ENCODE peak calls at places on chromosomes 3 and 15, in five cellular contexts. One of them, this sample, is unnamed.

GRCh38 chr15:42140383-42141070 is 15.9 kb downstream of the PLA2G4F start:
- DNase-seq in fibroblast of lung: no peak
- DNase-seq in hepatocyte: no peak
- DNase-seq in astrocyte: no peak
- DNase-seq in GM23248: no peak
- DNase-seq in this sample: no peak

GRCh38 chr3:153749070-153749610 is 372.1 kb upstream of the ARHGEF26 start:
- DNase-seq in hepatocyte: no peak
- DNase-seq in GM23248: peak; percentile 14
- DNase-seq in fibroblast of lung: peak; percentile 23
- DNase-seq in astrocyte: peak; percentile 6
- DNase-seq in this sample: no peak

GRCh38 chr15:65663521-65663920 is 41.8 kb downstream of the SLC24A1 start:
- DNase-seq in fibroblast of lung: no peak
- DNase-seq in GM23248: no peak
- DNase-seq in astrocyte: no peak
- DNase-seq in hepatocyte: no peak
- DNase-seq in this sample: no peak

GRCh38 chr15:52144656-52145055 is 32.1 kb upstream of the BCL2L10 start:
- DNase-seq in GM23248: peak; percentile 85
- DNase-seq in fibroblast of lung: no peak
- DNase-seq in hepatocyte: no peak
- DNase-seq in astrocyte: peak; percentile 73
- DNase-seq in this sample: no peak

GRCh38 chr3:98732239-98733054 is 30.7 kb upstream of the ST3GAL6 start:
- DNase-seq in fibroblast of lung: no peak
- DNase-seq in GM23248: peak; percentile 54
- DNase-seq in astrocyte: peak; percentile 22
- DNase-seq in hepatocyte: peak; percentile 63
- DNase-seq in this sample: peak; percentile 50

GRCh38 chr15:40454904-40455391 is 14.2 kb downstream of the BAHD1 start:
- DNase-seq in hepatocyte: peak; percentile 52
- DNase-seq in astrocyte: peak; percentile 42
- DNase-seq in GM23248: peak; percentile 69
- DNase-seq in fibroblast of lung: peak; percentile 38
- DNase-seq in this sample: peak; percentile 39

GRCh38 chr3:134381836-134382442 is 7.7 kb upstream of the AMOTL2 start:
- DNase-seq in fibroblast of lung: no peak
- DNase-seq in GM23248: peak; percentile 20
- DNase-seq in astrocyte: no peak
- DNase-seq in hepatocyte: no peak
- DNase-seq in this sample: peak; percentile 97

GRCh38 chr3:186361246-186361611 is 805 bp downstream of the DGKG start:
- DNase-seq in hepatocyte: no peak
- DNase-seq in astrocyte: no peak
- DNase-seq in fibroblast of lung: no peak
- DNase-seq in GM23248: no peak
- DNase-seq in this sample: no peak

GRCh38 chr3:122081543-122081942 is 26.4 kb downstream of the CD86 start:
- DNase-seq in astrocyte: no peak
- DNase-seq in GM23248: no peak
- DNase-seq in fibroblast of lung: no peak
- DNase-seq in hepatocyte: no peak
- DNase-seq in this sample: no peak

DNA sequence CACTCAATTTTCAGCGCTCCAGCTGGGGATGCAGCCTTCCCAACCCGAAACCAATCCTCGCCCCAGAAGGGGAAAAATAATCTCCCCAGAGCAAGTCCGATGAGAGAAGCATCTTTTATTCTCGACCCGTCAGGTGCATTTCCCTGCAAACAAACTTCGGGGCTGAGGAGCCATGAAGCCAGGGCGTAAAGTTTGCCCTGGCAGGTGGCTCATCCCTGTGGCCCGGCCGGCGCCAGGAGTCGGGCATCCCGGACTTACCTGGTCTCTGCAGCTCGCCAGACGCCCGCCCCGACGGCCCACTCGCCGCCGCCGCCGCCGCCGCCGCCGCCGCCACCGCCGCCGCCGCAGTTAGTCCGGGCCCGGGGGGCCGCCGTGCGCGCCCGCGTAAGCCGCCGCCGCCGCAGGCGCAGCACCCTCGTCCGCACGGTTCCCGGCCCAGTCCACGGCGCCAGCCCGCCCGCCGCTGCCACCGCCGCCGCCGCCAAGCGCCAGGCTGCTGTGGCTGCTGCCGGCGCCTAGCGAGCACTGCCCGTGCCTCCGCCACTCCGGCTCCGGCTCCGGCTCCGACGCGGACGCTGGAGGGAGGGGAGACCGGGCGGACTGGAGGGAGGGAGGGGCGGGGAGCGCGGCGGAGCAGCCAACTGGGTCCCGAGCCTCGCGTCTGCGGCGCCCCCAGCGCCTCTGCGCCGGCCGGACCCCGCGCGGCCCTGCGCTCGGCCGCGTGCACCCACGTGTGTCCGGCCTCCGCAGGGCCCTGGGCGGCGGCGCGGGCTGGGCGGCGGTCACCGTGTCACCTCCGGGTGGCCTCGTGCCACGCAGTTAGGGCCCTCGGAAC is at the start of gene CNTN3:
- DNase-seq in astrocyte: peak; percentile 7
- DNase-seq in hepatocyte: peak; percentile 74
- DNase-seq in fibroblast of lung: peak; percentile 37
- DNase-seq in GM23248: peak; percentile 69
- DNase-seq in this sample: no peak
- TF ChIP-seq EZH2 in astrocyte: no peak
- TF ChIP-seq EZH2 in hepatocyte: no peak
- TF ChIP-seq EZH2 in fibroblast of lung: no peak
- TF ChIP-seq EZH2 in GM23248: no peak
- TF ChIP-seq EZH2 in this sample: no peak

DNA sequence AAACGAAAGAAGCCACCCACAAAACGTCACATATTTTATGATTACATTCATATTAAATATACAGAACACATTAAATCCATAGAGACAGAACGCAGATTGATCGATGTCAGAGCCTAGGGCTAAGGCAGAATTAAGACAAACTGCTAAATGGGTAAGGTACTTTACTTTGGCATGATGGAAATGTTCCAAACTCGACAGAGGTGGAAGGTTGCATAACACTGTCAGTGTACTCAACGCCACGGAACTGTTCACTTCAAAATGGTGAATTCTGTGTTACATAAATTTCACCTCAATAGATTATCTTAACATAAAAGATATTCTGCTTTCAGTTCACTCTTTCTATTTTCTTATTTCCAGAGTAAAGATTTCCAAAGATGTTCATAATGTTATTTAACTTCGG is 158.4 kb downstream of the TBC1D5 start:
- DNase-seq in GM23248: no peak
- DNase-seq in hepatocyte: no peak
- DNase-seq in astrocyte: no peak
- DNase-seq in fibroblast of lung: no peak
- DNase-seq in this sample: no peak
- H3K4me3 ChIP-seq in GM23248: no peak overlapping the region
- H3K4me3 ChIP-seq in hepatocyte: no peak overlapping the region
- H3K4me3 ChIP-seq in astrocyte: no peak overlapping the region
- H3K4me3 ChIP-seq in fibroblast of lung: no peak overlapping the region
- H3K4me3 ChIP-seq in this sample: no peak overlapping the region

DNA sequence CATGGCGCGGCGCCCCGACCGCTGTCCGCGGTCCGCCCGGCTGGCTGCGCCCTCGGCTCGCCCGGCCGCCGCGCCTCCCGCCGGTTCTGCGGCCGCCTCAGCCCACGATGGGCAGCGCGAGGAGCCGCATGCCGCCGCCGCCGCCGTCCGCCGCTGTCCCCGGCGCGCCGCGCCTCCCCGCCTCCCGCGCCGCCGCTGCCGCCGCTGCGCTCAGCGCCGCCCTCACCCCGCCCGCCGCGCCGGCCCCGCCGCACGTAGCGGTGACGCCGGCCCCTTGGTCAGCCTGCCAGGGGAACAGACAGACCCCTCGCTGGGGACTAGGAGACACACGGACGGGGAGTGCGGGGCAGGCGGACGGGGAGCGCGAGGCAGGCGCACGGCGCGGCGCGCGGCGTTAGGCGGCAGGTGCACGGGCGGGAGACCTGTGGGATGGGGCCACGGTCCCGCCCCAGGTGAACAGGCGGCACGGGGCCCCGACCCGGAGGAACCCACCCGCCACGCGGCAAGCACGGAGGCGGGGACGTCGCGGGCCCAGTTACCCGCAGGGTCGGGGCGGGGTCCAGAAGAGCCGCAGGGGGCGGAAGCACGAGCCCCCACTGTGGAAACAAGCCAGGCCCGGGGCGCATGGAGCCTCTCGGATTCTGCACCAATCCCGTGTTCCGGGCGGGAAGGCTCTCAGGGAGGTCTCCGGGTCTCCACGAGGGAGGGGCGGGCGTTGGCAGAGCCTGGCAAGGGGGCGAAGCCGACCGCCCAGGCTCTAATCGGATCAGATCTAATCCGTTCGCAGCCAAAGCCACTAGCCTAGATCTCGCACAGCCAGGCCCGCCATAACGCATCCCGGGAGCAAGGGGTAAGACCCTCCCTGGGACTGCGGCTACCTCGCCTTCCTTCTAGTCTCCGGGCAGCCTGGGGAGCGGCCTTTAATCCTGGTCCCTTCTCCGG is at the start of gene CSPG5:
- DNase-seq in fibroblast of lung: no peak
- DNase-seq in astrocyte: no peak
- DNase-seq in hepatocyte: peak; percentile 50
- DNase-seq in GM23248: peak; percentile 50
- DNase-seq in this sample: peak; percentile 20
- TF ChIP-seq EZH2 in fibroblast of lung: peak; percentile 84
- TF ChIP-seq EZH2 in astrocyte: peak; percentile 99
- TF ChIP-seq EZH2 in hepatocyte: peak; percentile 72
- TF ChIP-seq EZH2 in GM23248: peak; percentile 44
- TF ChIP-seq EZH2 in this sample: no peak

DNA sequence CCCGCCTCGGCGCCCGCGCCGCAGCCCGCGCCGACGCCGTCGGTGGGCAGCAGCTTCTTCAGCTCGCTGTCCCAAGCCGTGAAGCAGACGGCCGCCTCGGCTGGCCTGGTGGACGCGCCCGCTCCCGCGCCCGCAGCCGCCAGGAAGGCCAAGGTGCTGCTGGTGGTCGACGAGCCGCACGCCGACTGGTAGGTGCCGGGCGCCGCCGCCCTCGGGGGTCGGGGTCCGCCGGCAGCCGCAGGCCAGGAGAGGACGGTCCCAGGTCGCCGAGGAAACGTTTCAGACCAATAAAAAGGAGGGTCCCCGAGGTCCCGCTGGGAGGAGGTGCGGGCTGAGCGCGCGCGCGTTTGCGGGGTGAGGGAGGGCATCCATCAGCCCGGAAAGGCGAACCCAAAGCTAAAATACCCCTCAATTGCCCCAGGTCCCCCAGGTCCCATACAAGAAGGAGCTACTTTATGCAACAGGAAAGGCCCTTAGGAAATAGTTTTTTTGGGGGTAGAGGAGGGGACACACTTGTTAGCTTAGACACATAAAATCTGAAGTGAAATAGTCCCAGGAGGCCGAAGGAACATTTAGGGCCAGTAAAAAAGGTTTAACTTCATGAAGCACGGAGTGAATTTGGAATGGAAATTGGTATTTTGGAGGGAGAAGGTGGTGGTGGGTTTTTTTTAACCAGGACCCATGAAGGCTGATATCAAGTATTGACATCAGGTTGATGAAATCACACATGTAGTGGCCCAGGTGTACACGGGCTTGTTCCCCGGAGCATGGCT is 739 bp downstream of the SYN2 start:
- DNase-seq in GM23248: no peak
- DNase-seq in fibroblast of lung: no peak
- DNase-seq in astrocyte: no peak
- DNase-seq in hepatocyte: no peak
- DNase-seq in this sample: no peak
- H3K4me3 ChIP-seq in GM23248: no peak overlapping the region
- H3K4me3 ChIP-seq in fibroblast of lung: no peak overlapping the region
- H3K4me3 ChIP-seq in astrocyte: no peak overlapping the region
- H3K4me3 ChIP-seq in hepatocyte: no peak overlapping the region
- H3K4me3 ChIP-seq in this sample: no peak overlapping the region

GRCh38 chr3:170418422-170419300 is at the start of gene CLDN11:
- DNase-seq in GM23248: peak; percentile 78
- DNase-seq in astrocyte: peak; percentile 24
- DNase-seq in fibroblast of lung: peak; percentile 59
- DNase-seq in hepatocyte: peak; percentile 53
- DNase-seq in this sample: no peak
- TF ChIP-seq EZH2 in GM23248: no peak
- TF ChIP-seq EZH2 in astrocyte: no peak
- TF ChIP-seq EZH2 in fibroblast of lung: no peak
- TF ChIP-seq EZH2 in hepatocyte: no peak
- TF ChIP-seq EZH2 in this sample: no peak

GRCh38 chr3:48664313-48664644 is 1.6 kb upstream of the CELSR3 start:
- DNase-seq in astrocyte: no peak
- DNase-seq in GM23248: no peak
- DNase-seq in fibroblast of lung: no peak
- DNase-seq in hepatocyte: no peak
- DNase-seq in this sample: no peak
- H3K4me3 ChIP-seq in astrocyte: no peak overlapping the region
- H3K4me3 ChIP-seq in GM23248: peak overlapping the region; percentile 79
- H3K4me3 ChIP-seq in fibroblast of lung: no peak overlapping the region
- H3K4me3 ChIP-seq in hepatocyte: no peak overlapping the region
- H3K4me3 ChIP-seq in this sample: peak overlapping the region; percentile 76

DNA sequence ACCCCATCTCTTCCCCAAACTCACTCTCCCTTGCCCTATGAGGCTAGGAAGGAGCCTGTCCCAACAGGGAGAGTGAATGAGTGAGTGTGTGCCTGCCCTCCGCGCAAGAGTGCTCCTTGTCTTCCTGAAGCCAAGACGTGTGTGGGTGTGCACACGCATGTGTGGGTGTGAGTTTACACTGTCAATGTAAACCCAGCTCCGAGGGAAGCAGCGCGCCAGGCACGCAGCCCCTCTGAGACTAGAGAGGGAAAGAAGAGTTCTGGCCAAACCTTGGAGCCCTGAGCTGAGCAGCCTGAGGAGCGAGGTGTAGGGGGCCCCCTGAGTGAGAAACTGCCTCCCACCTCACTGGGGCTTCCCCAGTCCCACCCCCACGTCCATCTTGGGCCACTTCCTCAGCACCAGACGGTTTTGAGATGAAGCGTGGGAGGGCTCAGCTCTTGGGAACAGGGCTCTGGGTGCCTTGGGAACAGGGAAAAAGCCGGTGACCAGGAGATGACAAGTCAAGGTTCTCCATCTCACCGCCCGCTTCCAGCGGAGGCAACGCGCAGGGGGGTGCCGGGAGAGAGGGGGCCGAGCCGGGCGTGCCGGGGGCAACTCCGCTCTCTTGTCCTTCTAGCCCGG is 5.1 kb downstream of the MECOM start:
- DNase-seq in GM23248: no peak
- DNase-seq in fibroblast of lung: peak; percentile 45
- DNase-seq in astrocyte: no peak
- DNase-seq in hepatocyte: peak; percentile 39
- DNase-seq in this sample: no peak
- TF ChIP-seq EZH2 in GM23248: peak; percentile 5
- TF ChIP-seq EZH2 in fibroblast of lung: no peak
- TF ChIP-seq EZH2 in astrocyte: no peak
- TF ChIP-seq EZH2 in hepatocyte: no peak
- TF ChIP-seq EZH2 in this sample: no peak

GRCh38 chr15:76903251-76903681 is 1.9 kb downstream of the SCAPER start:
- DNase-seq in hepatocyte: peak; percentile 36
- DNase-seq in fibroblast of lung: peak; percentile 47
- DNase-seq in astrocyte: peak; percentile 53
- DNase-seq in GM23248: peak; percentile 54
- DNase-seq in this sample: no peak
- H3K4me3 ChIP-seq in hepatocyte: no peak overlapping the region
- H3K4me3 ChIP-seq in fibroblast of lung: no peak overlapping the region
- H3K4me3 ChIP-seq in astrocyte: no peak overlapping the region
- H3K4me3 ChIP-seq in GM23248: peak overlapping the region; percentile 20
- H3K4me3 ChIP-seq in this sample: no peak overlapping the region

This sample was measured in PC-9.